ENCODE peak calls at places on chromosomes 6 and 20, in six cellular contexts. S is Peyer's patch, Q is esophagus squamous epithelium, I is ovary, R is heart left ventricle, T is right lobe of liver. F is an unnamed sample.

GRCh38 chr20:53362736-53363135 is 230.9 kb downstream of the ZNF217 start:
- DNase-seq in S (no peak), Q (no peak), I (no peak), R (no peak), T (no peak), F (no peak)

GRCh38 chr6:5143625-5144311 is 58.6 kb downstream of the PPP1R3G start:
- DNase-seq in S (peak; percentile 89), Q (peak; percentile 4), I (peak; percentile 87), R (peak; percentile 80), T (peak; percentile 86), F (peak; percentile 84)

GRCh38 chr6:169851641-169852503 is 100.5 kb downstream of the ERMARD start:
- DNase-seq in S (no peak), Q (no peak), I (no peak), R (peak; percentile 60), T (peak; percentile 44), F (no peak)

GRCh38 chr20:64049060-64049886 is at the start of gene SOX18:
- DNase-seq in S (no peak), Q (no peak), I (no peak), R (peak; percentile 74), T (peak; percentile 67), F (no peak)

GRCh38 chr20:8313073-8313472 is 181.0 kb downstream of the PLCB1 start:
- DNase-seq in S (no peak), Q (no peak), I (no peak), R (no peak), T (no peak), F (no peak)

GRCh38 chr6:160137989-160138835 is 16.6 kb downstream of the SLC22A1 start:
- DNase-seq in S (peak; percentile 74), Q (no peak), I (peak; percentile 66), R (no peak), T (no peak), F (peak; percentile 61)

GRCh38 chr6:108080010-108080780 is 5.7 kb upstream of the OSTM1 start:
- DNase-seq in S (no peak), Q (no peak), I (no peak), R (no peak), T (no peak), F (no peak)

GRCh38 chr6:168799067-168799466 is 358.1 kb downstream of the SMOC2 start:
- DNase-seq in S (no peak), Q (no peak), I (no peak), R (no peak), T (no peak), F (no peak)

GRCh38 chr20:1509237-1509636 is 18.0 kb upstream of the SIRPB2 start:
- DNase-seq in S (no peak), Q (no peak), I (no peak), R (no peak), T (no peak), F (no peak)

GRCh38 chr6:142838821-142839685 is 105.9 kb downstream of the HIVEP2 start:
- DNase-seq in S (no peak), Q (no peak), I (no peak), R (no peak), T (no peak), F (no peak)

GRCh38 chr6:150866147-150867073 is 908 bp downstream of the MTHFD1L start:
- DNase-seq in S (peak; percentile 79), Q (peak; percentile 14), I (peak; percentile 92), R (peak; percentile 85), T (peak; percentile 90), F (peak; percentile 27)

GRCh38 chr6:36130672-36131516 is 581 bp downstream of the MAPK13 start:
- DNase-seq in S (peak; percentile 88), Q (no peak), I (peak; percentile 43), R (no peak), T (peak; percentile 59), F (peak; percentile 27)

GRCh38 chr20:25459111-25459830 is 51.8 kb downstream of the GINS1 start:
- DNase-seq in S (no peak), Q (no peak), I (no peak), R (no peak), T (no peak), F (no peak)

GRCh38 chr6:151962246-151962846 is 154.9 kb downstream of the ESR1 start:
- DNase-seq in S (no peak), Q (no peak), I (no peak), R (no peak), T (no peak), F (no peak)

GRCh38 chr20:20603339-20603990 is 109.0 kb downstream of the RALGAPA2 start:
- DNase-seq in S (no peak), Q (no peak), I (no peak), R (no peak), T (no peak), F (peak; percentile 54)

GRCh38 chr20:4009305-4009704 is 6.1 kb downstream of the RNF24 start:
- DNase-seq in S (no peak), Q (no peak), I (no peak), R (no peak), T (no peak), F (no peak)

GRCh38 chr6:106390088-106390487 is 29.6 kb downstream of the CRYBG1 start:
- DNase-seq in S (no peak), Q (no peak), I (no peak), R (no peak), T (no peak), F (no peak)

GRCh38 chr20:21046413-21047070 is 59.6 kb downstream of the LINC00237 start:
- DNase-seq in S (no peak), Q (no peak), I (no peak), R (no peak), T (no peak), F (no peak)

GRCh38 chr20:43209831-43210230 is 20.1 kb upstream of the PTPRT start:
- DNase-seq in S (no peak), Q (no peak), I (no peak), R (no peak), T (no peak), F (no peak)

DNA sequence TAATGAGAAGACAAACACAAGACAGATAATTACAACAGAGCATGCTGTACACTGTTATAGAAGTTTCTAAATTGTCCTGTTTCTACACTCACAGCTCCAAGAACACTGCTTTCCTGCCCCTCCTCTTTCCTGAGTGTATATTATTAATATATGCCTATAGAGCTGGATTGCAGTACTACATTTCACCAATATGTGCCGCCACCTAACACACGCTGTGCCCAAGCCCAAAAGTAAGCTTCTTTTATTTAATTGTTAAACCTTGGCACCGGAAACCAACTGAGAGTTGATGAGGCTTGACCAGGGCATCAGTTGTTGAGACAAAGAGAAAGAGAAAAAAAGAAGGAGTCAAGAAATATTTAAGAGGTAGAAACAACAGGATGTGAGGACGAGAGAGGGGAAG is 16.0 kb upstream of the PTPRT start:
- DNase-seq in S (no peak), Q (no peak), I (no peak), R (no peak), T (no peak), F (no peak)
- TF ChIP-seq CTCF in S (no peak), Q (no peak), I (no peak), R (no peak), T (no peak), F (no peak)

GRCh38 chr6:16705403-16705993 is 55.8 kb downstream of the ATXN1 start:
- DNase-seq in S (no peak), Q (no peak), I (no peak), R (no peak), T (no peak), F (no peak)
- TF ChIP-seq POLR2A in S (no peak), Q (no peak), I (no peak), R (no peak), T (no peak), F (no peak)

DNA sequence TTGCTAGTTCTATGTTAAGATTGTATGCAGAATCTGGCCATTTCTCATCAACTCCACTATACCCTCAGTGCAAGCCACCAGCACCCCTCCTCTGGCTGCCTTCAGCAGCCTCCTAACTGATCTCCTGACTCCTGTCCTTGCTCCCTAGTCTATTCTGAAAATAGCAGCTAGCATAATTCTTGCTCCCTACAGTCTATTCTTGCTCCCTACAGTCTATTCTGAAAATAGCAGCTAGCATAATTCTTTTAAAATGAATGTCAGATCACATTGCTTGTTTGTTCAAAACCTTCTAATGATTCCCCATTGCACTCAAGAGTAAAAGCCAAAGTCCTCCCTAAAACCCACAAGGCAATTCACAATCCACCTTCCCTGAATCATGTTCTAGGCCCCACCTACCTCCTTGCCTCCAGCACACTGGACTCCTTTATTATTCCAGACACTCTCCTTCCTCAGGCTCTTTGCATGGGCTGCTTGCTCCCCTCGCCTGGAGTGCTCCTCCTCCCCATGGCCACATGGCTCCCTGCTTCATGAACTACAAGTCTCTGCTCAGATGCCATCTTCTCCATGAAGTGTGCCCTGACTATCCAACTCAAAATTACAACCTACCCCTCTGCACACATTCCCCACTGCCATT is 164.2 kb upstream of the TNFAIP3 start:
- DNase-seq in S (no peak), Q (no peak), I (no peak), R (no peak), T (no peak), F (no peak)
- H3K4me1 ChIP-seq in S (no peaks in the 10 kb centered on the region), Q (peaks cover 47% of the 10 kb centered on the region), I (peaks cover 29% of the 10 kb centered on the region), R (peaks cover 12% of the 10 kb centered on the region), T (peaks cover 3% of the 10 kb centered on the region), F (no peaks in the 10 kb centered on the region)

GRCh38 chr6:38806833-38807232 is 91.7 kb downstream of the DNAH8 start:
- DNase-seq in S (no peak), Q (no peak), I (no peak), R (no peak), T (no peak), F (no peak)

GRCh38 chr6:38808039-38808438 is 92.9 kb downstream of the DNAH8 start:
- DNase-seq in S (no peak), Q (no peak), I (no peak), R (no peak), T (no peak), F (no peak)

GRCh38 chr6:38805127-38805655 is 90.1 kb downstream of the DNAH8 start:
- DNase-seq in S (no peak), Q (no peak), I (no peak), R (no peak), T (no peak), F (no peak)

GRCh38 chr6:38805682-38806081 is 90.6 kb downstream of the DNAH8 start:
- DNase-seq in S (no peak), Q (no peak), I (no peak), R (no peak), T (no peak), F (no peak)

GRCh38 chr6:38806271-38806670 is 91.2 kb downstream of the DNAH8 start:
- DNase-seq in S (no peak), Q (no peak), I (no peak), R (no peak), T (no peak), F (no peak)
- TF ChIP-seq CTCF in S (no peak), Q (no peak), I (no peak), R (no peak), T (no peak), F (no peak)

GRCh38 chr20:50519036-50519780 is 9.0 kb downstream of the PTPN1 start:
- DNase-seq in S (no peak), Q (no peak), I (no peak), R (no peak), T (no peak), F (no peak)
- TF ChIP-seq POLR2A in S (no peak), Q (no peak), I (no peak), R (no peak), T (no peak), F (no peak)

F was measured in prostate gland.